ENCODE peak calls at places on chromosome 22, in four cellular contexts. One of them, this sample, is unnamed.

GRCh38 chr22:46070722-46071450 is 79.4 kb upstream of the PPARA start:
- DNase-seq in stimulated activated CD4-positive, alpha-beta T cell treated with anti-CD3 and anti-CD28 coated beads, Interleukin-4, amount 100 ng/mL, for 4 hours: peak
- DNase-seq in AG04450: no peak
- DNase-seq in Peyer's patch: no peak
- DNase-seq in this sample: no peak

GRCh38 chr22:20093437-20093836 is 13.4 kb downstream of the DGCR8 start:
- DNase-seq in AG04450: no peak
- DNase-seq in stimulated activated CD4-positive, alpha-beta T cell treated with anti-CD3 and anti-CD28 coated beads, Interleukin-4, amount 100 ng/mL, for 4 hours: no peak
- DNase-seq in Peyer's patch: no peak
- DNase-seq in this sample: no peak

GRCh38 chr22:38226853-38227649 is 25.3 kb downstream of the MAFF start:
- DNase-seq in Peyer's patch: no peak
- DNase-seq in stimulated activated CD4-positive, alpha-beta T cell treated with anti-CD3 and anti-CD28 coated beads, Interleukin-4, amount 100 ng/mL, for 4 hours: no peak
- DNase-seq in AG04450: no peak
- DNase-seq in this sample: no peak

GRCh38 chr22:36540867-36541642 is 12.1 kb upstream of the EIF3D start:
- DNase-seq in stimulated activated CD4-positive, alpha-beta T cell treated with anti-CD3 and anti-CD28 coated beads, Interleukin-4, amount 100 ng/mL, for 4 hours: no peak
- DNase-seq in AG04450: no peak
- DNase-seq in Peyer's patch: no peak
- DNase-seq in this sample: no peak

GRCh38 chr22:46443850-46444389 is 93.5 kb downstream of the CELSR1 start:
- DNase-seq in Peyer's patch: no peak
- DNase-seq in stimulated activated CD4-positive, alpha-beta T cell treated with anti-CD3 and anti-CD28 coated beads, Interleukin-4, amount 100 ng/mL, for 4 hours: no peak
- DNase-seq in AG04450: no peak
- DNase-seq in this sample: no peak

GRCh38 chr22:43446881-43447280 is 35.1 kb downstream of the MPPED1 start:
- DNase-seq in AG04450: no peak
- DNase-seq in Peyer's patch: no peak
- DNase-seq in stimulated activated CD4-positive, alpha-beta T cell treated with anti-CD3 and anti-CD28 coated beads, Interleukin-4, amount 100 ng/mL, for 4 hours: no peak
- DNase-seq in this sample: no peak

GRCh38 chr22:33605686-33606085 is 314.6 kb downstream of the LARGE1 start:
- DNase-seq in stimulated activated CD4-positive, alpha-beta T cell treated with anti-CD3 and anti-CD28 coated beads, Interleukin-4, amount 100 ng/mL, for 4 hours: no peak
- DNase-seq in Peyer's patch: no peak
- DNase-seq in AG04450: no peak
- DNase-seq in this sample: no peak

GRCh38 chr22:39287076-39287743 is 32.2 kb downstream of the RPL3 start:
- DNase-seq in stimulated activated CD4-positive, alpha-beta T cell treated with anti-CD3 and anti-CD28 coated beads, Interleukin-4, amount 100 ng/mL, for 4 hours: no peak
- DNase-seq in AG04450: no peak
- DNase-seq in Peyer's patch: peak
- DNase-seq in this sample: no peak

GRCh38 chr22:27799334-27800249 is 2.0 kb downstream of the MN1 start:
- DNase-seq in AG04450: no peak
- DNase-seq in Peyer's patch: no peak
- DNase-seq in stimulated activated CD4-positive, alpha-beta T cell treated with anti-CD3 and anti-CD28 coated beads, Interleukin-4, amount 100 ng/mL, for 4 hours: no peak
- DNase-seq in this sample: no peak

GRCh38 chr22:26461188-26461810 is 22.3 kb downstream of the HPS4 start:
- DNase-seq in stimulated activated CD4-positive, alpha-beta T cell treated with anti-CD3 and anti-CD28 coated beads, Interleukin-4, amount 100 ng/mL, for 4 hours: peak
- DNase-seq in Peyer's patch: peak
- DNase-seq in AG04450: no peak
- DNase-seq in this sample: peak